ENCODE peak calls at places on chromosomes 16 and 17, in eight cellular contexts. R, M, O, A, H, Q, Y and X are unnamed samples.

GRCh38 chr16:65318138-65318537 is 196.3 kb upstream of the CDH11 start:
- DNase-seq in R (no peak), M (no peak), O (no peak), A (peak; percentile 29), H (peak; percentile 92), Q (no peak), Y (no peak), X (no peak)

GRCh38 chr16:66656547-66656946 is 40.0 kb downstream of the CMTM4 start:
- DNase-seq in R (no peak), M (no peak), O (no peak), A (peak; percentile 20), H (no peak), Q (peak; percentile 11), Y (no peak), X (no peak)

GRCh38 chr17:5042152-5043022 is 7.2 kb upstream of the SLC52A1 start:
- DNase-seq in R (no peak), M (no peak), O (no peak), A (no peak), H (no peak), Q (no peak), Y (no peak), X (no peak)

GRCh38 chr17:52476638-52477313 is 318.3 kb upstream of the CA10 start:
- DNase-seq in R (no peak), M (no peak), O (no peak), A (no peak), H (no peak), Q (no peak), Y (no peak), X (no peak)

GRCh38 chr17:58330544-58330996 is 2.0 kb upstream of the TSPOAP1 start:
- DNase-seq in R (no peak), M (no peak), O (no peak), A (no peak), H (no peak), Q (no peak), Y (no peak), X (no peak)

GRCh38 chr16:67949645-67950044 is 5.7 kb upstream of the LCAT start:
- DNase-seq in R (no peak), M (no peak), O (no peak), A (no peak), H (no peak), Q (no peak), Y (no peak), X (no peak)

GRCh38 chr17:73359987-73360410 is 48.2 kb upstream of the CDC42EP4 start:
- DNase-seq in R (no peak), M (peak; percentile 80), O (no peak), A (no peak), H (peak; percentile 64), Q (no peak), Y (no peak), X (no peak)

GRCh38 chr17:44569459-44569858 is 12.2 kb downstream of the FZD2 start:
- DNase-seq in R (no peak), M (no peak), O (no peak), A (no peak), H (no peak), Q (no peak), Y (no peak), X (no peak)

GRCh38 chr17:57874434-57875108 is 24.7 kb upstream of the MRPS23 start:
- DNase-seq in R (peak; percentile 42), M (peak; percentile 91), O (peak; percentile 84), A (peak; percentile 97), H (peak; percentile 92), Q (peak; percentile 94), Y (peak; percentile 18), X (peak; percentile 92)

GRCh38 chr17:41516828-41517283 is 1.8 kb downstream of the KRT15 start:
- DNase-seq in R (no peak), M (no peak), O (no peak), A (no peak), H (no peak), Q (no peak), Y (no peak), X (no peak)

GRCh38 chr17:36743130-36743529 is 141.7 kb downstream of the MRM1 start:
- DNase-seq in R (no peak), M (no peak), O (no peak), A (no peak), H (no peak), Q (no peak), Y (no peak), X (no peak)

GRCh38 chr16:88141580-88141979 is 190.3 kb downstream of the BANP start:
- DNase-seq in R (no peak), M (no peak), O (no peak), A (no peak), H (no peak), Q (no peak), Y (no peak), X (no peak)

GRCh38 chr17:47862621-47863440 is 11.9 kb upstream of the SP6 start:
- DNase-seq in R (no peak), M (no peak), O (peak; percentile 77), A (peak; percentile 57), H (no peak), Q (peak; percentile 67), Y (no peak), X (no peak)

GRCh38 chr16:30372037-30372712 is 1.9 kb upstream of the TBC1D10B start:
- DNase-seq in R (no peak), M (peak; percentile 6), O (no peak), A (no peak), H (no peak), Q (no peak), Y (no peak), X (no peak)

GRCh38 chr17:70171159-70171558 is 1.8 kb downstream of the KCNJ2 start:
- DNase-seq in R (no peak), M (no peak), O (no peak), A (no peak), H (peak; percentile 39), Q (no peak), Y (no peak), X (no peak)
- H3K4me3 ChIP-seq in R (no peak overlapping the region), M (peak overlapping the region; percentile 5), O (no peak overlapping the region), A (no peak overlapping the region), H (peak overlapping the region; percentile 87), Q (no peak overlapping the region), Y (no peak overlapping the region), X (no peak overlapping the region)

DNA sequence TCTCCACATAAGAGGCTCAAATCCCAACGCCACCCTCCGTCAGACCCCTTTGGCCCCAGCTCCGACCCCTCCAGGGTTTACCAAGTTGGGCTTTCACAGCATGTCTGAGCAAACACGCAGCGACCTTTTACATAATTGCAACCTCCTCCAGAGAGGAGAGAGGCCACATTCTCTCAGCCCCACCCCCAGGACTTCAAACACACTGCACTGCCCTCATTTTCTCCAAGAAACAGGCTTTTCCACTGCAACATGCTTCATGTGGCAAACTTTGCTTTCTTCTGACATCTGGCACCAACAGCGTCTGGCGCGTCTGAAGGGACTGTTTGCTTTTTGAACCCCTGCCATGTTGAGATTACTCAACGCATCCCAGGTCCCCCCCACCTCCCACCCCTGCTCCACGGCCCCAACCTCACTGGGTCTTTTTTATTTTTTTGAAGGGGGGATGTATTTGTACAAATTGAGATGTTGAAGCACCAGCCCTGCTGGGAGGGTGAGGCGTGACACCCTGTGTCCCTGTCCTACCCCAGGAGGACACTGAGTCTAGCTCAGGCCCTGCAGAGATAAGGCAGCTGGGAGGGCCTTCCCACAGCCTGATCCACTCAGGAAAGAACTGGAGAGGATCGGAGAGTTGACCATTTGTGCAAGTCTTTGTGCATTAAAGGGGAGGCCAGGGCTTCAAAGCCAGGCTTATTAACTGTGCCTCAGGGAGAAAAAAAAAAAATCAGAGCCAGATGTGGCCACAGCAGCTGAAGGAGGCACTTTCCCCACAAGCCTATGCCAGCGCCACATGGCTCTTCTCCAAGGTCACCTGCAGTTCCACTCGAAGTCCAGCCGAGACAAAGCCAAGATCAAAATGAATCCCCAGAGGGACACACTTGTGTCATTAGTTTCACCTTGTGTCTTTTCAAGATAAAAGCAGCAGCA is 29.7 kb downstream of the AXIN2 start:
- DNase-seq in R (peak; percentile 22), M (peak; percentile 76), O (peak; percentile 96), A (peak; percentile 52), H (no peak), Q (no peak), Y (no peak), X (no peak)
- TF ChIP-seq CTCF in R (no peak), M (peak; percentile 31), O (peak; percentile 58), A (peak; percentile 34), H (no peak), Q (peak; percentile 50), Y (peak; percentile 6), X (peak; percentile 19)

GRCh38 chr17:50130778-50131317 is 888 bp upstream of the SAMD14 start:
- DNase-seq in R (no peak), M (no peak), O (no peak), A (no peak), H (peak; percentile 63), Q (no peak), Y (no peak), X (no peak)
- H3K4me3 ChIP-seq in R (no peak overlapping the region), M (no peak overlapping the region), O (no peak overlapping the region), A (no peak overlapping the region), H (peak overlapping the region; percentile 59), Q (no peak overlapping the region), Y (no peak overlapping the region), X (no peak overlapping the region)

GRCh38 chr17:38867179-38867994 is 2.5 kb upstream of the LASP1 start:
- DNase-seq in R (peak; percentile 81), M (peak; percentile 81), O (peak; percentile 85), A (peak; percentile 75), H (peak; percentile 50), Q (peak; percentile 76), Y (peak; percentile 84), X (no peak)

GRCh38 chr17:38870259-38871165 is 654 bp downstream of the LASP1 start:
- DNase-seq in R (peak; percentile 75), M (peak; percentile 88), O (peak; percentile 54), A (peak; percentile 42), H (peak; percentile 54), Q (no peak), Y (peak; percentile 81), X (peak; percentile 88)

GRCh38 chr17:38868095-38868967 is 1.5 kb upstream of the LASP1 start:
- DNase-seq in R (peak; percentile 64), M (peak; percentile 68), O (peak; percentile 69), A (no peak), H (no peak), Q (peak; percentile 54), Y (peak; percentile 84), X (peak; percentile 89)

GRCh38 chr17:38869647-38870258 is at the start of gene LASP1:
- DNase-seq in R (peak; percentile 85), M (peak; percentile 96), O (peak; percentile 82), A (peak; percentile 91), H (peak; percentile 87), Q (peak; percentile 76), Y (peak; percentile 95), X (peak; percentile 93)

GRCh38 chr17:38868968-38869646 is 751 bp upstream of the LASP1 start:
- DNase-seq in R (peak; percentile 96), M (peak; percentile 94), O (peak; percentile 93), A (peak; percentile 91), H (peak; percentile 87), Q (peak; percentile 93), Y (peak; percentile 93), X (peak; percentile 97)
- TF ChIP-seq CTCF in R (no peak), M (peak; percentile 26), O (peak; percentile 40), A (peak; percentile 42), H (peak; percentile 42), Q (peak; percentile 39), Y (peak; percentile 26), X (no peak)